ENCODE peak calls at places on chromosomes 2 and 18, in five cellular contexts. One of them, this sample, is unnamed.

GRCh38 chr2:25018681-25019080 is 23.2 kb upstream of the EFR3B start:
- DNase-seq in DMS153: no peak
- DNase-seq in GM19239: no peak
- DNase-seq in activated naive CD4-positive, alpha-beta T cell treated with anti-CD3 and anti-CD28 coated beads for 36 hours: no peak
- DNase-seq in aorta: no peak
- DNase-seq in this sample: no peak

GRCh38 chr18:62119884-62120283 is 67.0 kb downstream of the PIGN start:
- DNase-seq in DMS153: no peak
- DNase-seq in GM19239: no peak
- DNase-seq in activated naive CD4-positive, alpha-beta T cell treated with anti-CD3 and anti-CD28 coated beads for 36 hours: no peak
- DNase-seq in aorta: no peak
- DNase-seq in this sample: no peak

GRCh38 chr2:71852141-71852711 is 295.4 kb downstream of the CYP26B1 start:
- DNase-seq in DMS153: no peak
- DNase-seq in GM19239: no peak
- DNase-seq in activated naive CD4-positive, alpha-beta T cell treated with anti-CD3 and anti-CD28 coated beads for 36 hours: no peak
- DNase-seq in aorta: peak
- DNase-seq in this sample: no peak

GRCh38 chr2:197707316-197708213 is 2.4 kb downstream of the MARS2 start:
- DNase-seq in DMS153: no peak
- DNase-seq in GM19239: no peak
- DNase-seq in activated naive CD4-positive, alpha-beta T cell treated with anti-CD3 and anti-CD28 coated beads for 36 hours: no peak
- DNase-seq in aorta: no peak
- DNase-seq in this sample: peak

GRCh38 chr2:47888581-47889280 is 17.6 kb downstream of the FBXO11 start:
- DNase-seq in DMS153: no peak
- DNase-seq in GM19239: no peak
- DNase-seq in activated naive CD4-positive, alpha-beta T cell treated with anti-CD3 and anti-CD28 coated beads for 36 hours: no peak
- DNase-seq in aorta: no peak
- DNase-seq in this sample: no peak

GRCh38 chr2:96663829-96664228 is 21.3 kb downstream of the FER1L5 start:
- DNase-seq in DMS153: no peak
- DNase-seq in GM19239: no peak
- DNase-seq in activated naive CD4-positive, alpha-beta T cell treated with anti-CD3 and anti-CD28 coated beads for 36 hours: no peak
- DNase-seq in aorta: no peak
- DNase-seq in this sample: no peak

GRCh38 chr2:157339965-157340655 is 14.5 kb upstream of the ERMN start:
- DNase-seq in DMS153: no peak
- DNase-seq in GM19239: no peak
- DNase-seq in activated naive CD4-positive, alpha-beta T cell treated with anti-CD3 and anti-CD28 coated beads for 36 hours: no peak
- DNase-seq in aorta: no peak
- DNase-seq in this sample: no peak

GRCh38 chr2:136247204-136247990 is 129.4 kb upstream of the CXCR4 start:
- DNase-seq in DMS153: no peak
- DNase-seq in GM19239: no peak
- DNase-seq in activated naive CD4-positive, alpha-beta T cell treated with anti-CD3 and anti-CD28 coated beads for 36 hours: peak
- DNase-seq in aorta: no peak
- DNase-seq in this sample: no peak

GRCh38 chr2:17136231-17136630 is 382.0 kb downstream of the RAD51AP2 start:
- DNase-seq in DMS153: no peak
- DNase-seq in GM19239: no peak
- DNase-seq in activated naive CD4-positive, alpha-beta T cell treated with anti-CD3 and anti-CD28 coated beads for 36 hours: no peak
- DNase-seq in aorta: no peak
- DNase-seq in this sample: no peak

GRCh38 chr2:70906022-70906421 is 29.7 kb upstream of the ATP6V1B1 start:
- DNase-seq in DMS153: no peak
- DNase-seq in GM19239: no peak
- DNase-seq in activated naive CD4-positive, alpha-beta T cell treated with anti-CD3 and anti-CD28 coated beads for 36 hours: no peak
- DNase-seq in aorta: no peak
- DNase-seq in this sample: no peak

GRCh38 chr2:88600038-88600465 is 27.2 kb downstream of the EIF2AK3 start:
- DNase-seq in DMS153: peak
- DNase-seq in GM19239: peak
- DNase-seq in activated naive CD4-positive, alpha-beta T cell treated with anti-CD3 and anti-CD28 coated beads for 36 hours: peak
- DNase-seq in aorta: no peak
- DNase-seq in this sample: peak

GRCh38 chr2:37156071-37156856 is 516 bp downstream of the EIF2AK2 start:
- DNase-seq in DMS153: peak
- DNase-seq in GM19239: peak
- DNase-seq in activated naive CD4-positive, alpha-beta T cell treated with anti-CD3 and anti-CD28 coated beads for 36 hours: peak
- DNase-seq in aorta: peak
- DNase-seq in this sample: peak

GRCh38 chr2:65351234-65351947 is 81.0 kb downstream of the SPRED2 start:
- DNase-seq in DMS153: no peak
- DNase-seq in GM19239: no peak
- DNase-seq in activated naive CD4-positive, alpha-beta T cell treated with anti-CD3 and anti-CD28 coated beads for 36 hours: no peak
- DNase-seq in aorta: peak
- DNase-seq in this sample: no peak

GRCh38 chr2:10405441-10405840 is 42.7 kb downstream of the ODC1 start:
- DNase-seq in DMS153: no peak
- DNase-seq in GM19239: no peak
- DNase-seq in activated naive CD4-positive, alpha-beta T cell treated with anti-CD3 and anti-CD28 coated beads for 36 hours: no peak
- DNase-seq in aorta: peak
- DNase-seq in this sample: peak

GRCh38 chr2:144280009-144280408 is 239.9 kb downstream of the ZEB2 start:
- DNase-seq in DMS153: no peak
- DNase-seq in GM19239: no peak
- DNase-seq in activated naive CD4-positive, alpha-beta T cell treated with anti-CD3 and anti-CD28 coated beads for 36 hours: no peak
- DNase-seq in aorta: no peak
- DNase-seq in this sample: no peak

GRCh38 chr2:233593201-233593600 is 24.2 kb upstream of the UGT1A8 start:
- DNase-seq in DMS153: no peak
- DNase-seq in GM19239: no peak
- DNase-seq in activated naive CD4-positive, alpha-beta T cell treated with anti-CD3 and anti-CD28 coated beads for 36 hours: no peak
- DNase-seq in aorta: no peak
- DNase-seq in this sample: no peak

GRCh38 chr2:109370399-109370990 is 241.5 kb downstream of the SH3RF3 start:
- DNase-seq in DMS153: no peak
- DNase-seq in GM19239: no peak
- DNase-seq in activated naive CD4-positive, alpha-beta T cell treated with anti-CD3 and anti-CD28 coated beads for 36 hours: no peak
- DNase-seq in aorta: no peak
- DNase-seq in this sample: no peak

GRCh38 chr2:204533629-204534370 is 11.5 kb upstream of the PARD3B start:
- DNase-seq in DMS153: no peak
- DNase-seq in GM19239: no peak
- DNase-seq in activated naive CD4-positive, alpha-beta T cell treated with anti-CD3 and anti-CD28 coated beads for 36 hours: no peak
- DNase-seq in aorta: no peak
- DNase-seq in this sample: no peak

GRCh38 chr2:174180837-174181236 is 67.5 kb downstream of the OLA1 start:
- DNase-seq in DMS153: no peak
- DNase-seq in GM19239: no peak
- DNase-seq in activated naive CD4-positive, alpha-beta T cell treated with anti-CD3 and anti-CD28 coated beads for 36 hours: no peak
- DNase-seq in aorta: no peak
- DNase-seq in this sample: no peak

GRCh38 chr2:46239847-46240181 is 57.4 kb upstream of the EPAS1 start:
- DNase-seq in DMS153: no peak
- DNase-seq in GM19239: no peak
- DNase-seq in activated naive CD4-positive, alpha-beta T cell treated with anti-CD3 and anti-CD28 coated beads for 36 hours: peak
- DNase-seq in aorta: no peak
- DNase-seq in this sample: no peak

GRCh38 chr2:12950174-12950573 is 233.4 kb downstream of the TRIB2 start:
- DNase-seq in DMS153: no peak
- DNase-seq in GM19239: no peak
- DNase-seq in activated naive CD4-positive, alpha-beta T cell treated with anti-CD3 and anti-CD28 coated beads for 36 hours: no peak
- DNase-seq in aorta: no peak
- DNase-seq in this sample: no peak

GRCh38 chr2:76008001-76008702 is 297.4 kb upstream of the GCFC2 start:
- DNase-seq in DMS153: no peak
- DNase-seq in GM19239: no peak
- DNase-seq in activated naive CD4-positive, alpha-beta T cell treated with anti-CD3 and anti-CD28 coated beads for 36 hours: no peak
- DNase-seq in aorta: no peak
- DNase-seq in this sample: peak

GRCh38 chr2:219041252-219041651 is at the start of gene CFAP65:
- DNase-seq in DMS153: peak
- DNase-seq in GM19239: no peak
- DNase-seq in activated naive CD4-positive, alpha-beta T cell treated with anti-CD3 and anti-CD28 coated beads for 36 hours: peak
- DNase-seq in aorta: no peak
- DNase-seq in this sample: peak

GRCh38 chr2:109724533-109725460 is 69.3 kb upstream of the RGPD5 start:
- DNase-seq in DMS153: no peak
- DNase-seq in GM19239: no peak
- DNase-seq in activated naive CD4-positive, alpha-beta T cell treated with anti-CD3 and anti-CD28 coated beads for 36 hours: no peak
- DNase-seq in aorta: no peak
- DNase-seq in this sample: no peak

GRCh38 chr2:116719841-116720240 is 1094.7 kb upstream of the DDX18 start:
- DNase-seq in DMS153: peak
- DNase-seq in GM19239: no peak
- DNase-seq in activated naive CD4-positive, alpha-beta T cell treated with anti-CD3 and anti-CD28 coated beads for 36 hours: no peak
- DNase-seq in aorta: no peak
- DNase-seq in this sample: no peak